ENCODE peak calls at places on chromosomes 7 and 10, in seven cellular contexts. T is neuronal stem cell, A is IMR-90, P is trophoblast cell, S is mesenchymal stem cell, V is H9, I is H1. J is an unnamed sample.
A peak's percentile ranks its signal among the peaks of the same experiment; 100 is the strongest.

GRCh38 chr10:42830237-42830636 is 47.6 kb downstream of the BMS1 start:
- DNase-seq in I (no peak), A (no peak), S (no peak), T (no peak), P (no peak), V (no peak), J (no peak)

GRCh38 chr7:77933394-77933793 is 134.8 kb downstream of the PHTF2 start:
- DNase-seq in S (peak; percentile 70), V (no peak), I (no peak), A (peak; percentile 60), T (no peak), P (peak; percentile 21), J (peak; percentile 6)

GRCh38 chr7:22121702-22122474 is 176.2 kb upstream of the CDCA7L start:
- DNase-seq in I (no peak), V (no peak), S (no peak), P (no peak), T (no peak), A (peak; percentile 33), J (no peak)

GRCh38 chr10:103451091-103451801 is 924 bp downstream of the CALHM2 start:
- DNase-seq in A (no peak), V (no peak), I (no peak), S (no peak), T (no peak), P (peak; percentile 73), J (peak; percentile 34)

GRCh38 chr10:4212111-4212635 is 427.2 kb upstream of the KLF6 start:
- DNase-seq in V (no peak), S (no peak), A (no peak), P (no peak), T (no peak), I (no peak), J (no peak)

GRCh38 chr7:94540428-94540827 is 30.8 kb downstream of the CASD1 start:
- DNase-seq in P (peak; percentile 44), A (peak; percentile 50), V (no peak), S (no peak), T (no peak), I (no peak), J (no peak)

GRCh38 chr7:78363866-78364265 is 565.3 kb downstream of the PHTF2 start:
- DNase-seq in V (no peak), A (no peak), I (no peak), P (no peak), T (no peak), S (no peak), J (no peak)

GRCh38 chr7:44058759-44059218 is 6.6 kb downstream of the PGAM2 start:
- DNase-seq in I (no peak), A (no peak), P (no peak), V (no peak), T (no peak), S (no peak), J (no peak)

GRCh38 chr10:84329986-84330651 is 1.7 kb downstream of the CCSER2 start:
- DNase-seq in V (no peak), P (no peak), I (no peak), S (peak; percentile 52), A (no peak), T (no peak), J (no peak)

GRCh38 chr10:6089334-6090219 is 743 bp downstream of the RBM17 start:
- DNase-seq in T (peak; percentile 26), P (peak; percentile 85), A (no peak), I (peak; percentile 60), V (peak; percentile 44), S (peak; percentile 51), J (peak; percentile 90)

GRCh38 chr7:24158976-24159375 is 125.0 kb upstream of the NPY start:
- DNase-seq in S (no peak), V (no peak), A (no peak), T (no peak), P (no peak), I (no peak), J (no peak)

GRCh38 chr10:66822801-66823200 is 103.0 kb upstream of the LRRTM3 start:
- DNase-seq in I (peak; percentile 50), V (peak; percentile 34), A (no peak), S (no peak), T (peak; percentile 51), P (no peak), J (peak; percentile 12)

GRCh38 chr10:123009105-123009805 is 449 bp downstream of the ACADSB start:
- DNase-seq in P (peak; percentile 4), T (peak; percentile 12), S (peak; percentile 26), V (no peak), I (no peak), A (no peak), J (peak; percentile 47)

GRCh38 chr10:77685494-77685893 is 47.9 kb upstream of the KCNMA1 start:
- DNase-seq in T (no peak), A (no peak), V (no peak), I (no peak), P (no peak), S (no peak), J (no peak)

GRCh38 chr10:44990965-44991364 is 9.8 kb upstream of the ZNF22 start:
- DNase-seq in I (no peak), T (no peak), A (no peak), P (no peak), S (no peak), V (peak; percentile 20), J (no peak)

GRCh38 chr10:95411635-95412034 is 120.8 kb upstream of the PDLIM1 start:
- DNase-seq in I (peak; percentile 58), T (no peak), P (no peak), S (no peak), V (no peak), A (no peak), J (peak; percentile 54)

GRCh38 chr10:95415631-95416031 is 124.8 kb upstream of the PDLIM1 start:
- DNase-seq in P (peak; percentile 47), S (no peak), I (no peak), V (no peak), A (no peak), T (no peak), J (no peak)

GRCh38 chr10:95414844-95415545 is 124.2 kb upstream of the PDLIM1 start:
- DNase-seq in I (no peak), V (no peak), T (no peak), P (no peak), A (no peak), S (no peak), J (no peak)

GRCh38 chr10:95414016-95414830 is 123.4 kb upstream of the PDLIM1 start:
- DNase-seq in I (no peak), T (no peak), S (no peak), V (no peak), P (no peak), A (no peak), J (no peak)

GRCh38 chr10:95413608-95414007 is 122.8 kb upstream of the PDLIM1 start:
- DNase-seq in T (no peak), I (no peak), A (no peak), P (no peak), V (no peak), S (no peak), J (no peak)
- H3K4me1 ChIP-seq in T (peaks cover 32% of the 10 kb centered on the region), I (peaks cover 9% of the 10 kb centered on the region), A (no peaks in the 10 kb centered on the region), P (no peaks in the 10 kb centered on the region), V (peaks cover 10% of the 10 kb centered on the region), S (no peaks in the 10 kb centered on the region), J (no peaks in the 10 kb centered on the region)

GRCh38 chr7:260441-261281 is 29.3 kb upstream of the FOXL3 start:
- DNase-seq in S (no peak), A (no peak), V (no peak), I (no peak), T (no peak), P (no peak), J (no peak)
- H3K4me2 ChIP-seq in S (no peak overlapping the region), A (no peak overlapping the region), V (no peak overlapping the region), I (no peak overlapping the region), T (no peak overlapping the region), P (no peak overlapping the region), J (no peak overlapping the region)

GRCh38 chr7:29102554-29103151 is 43.7 kb downstream of the CPVL start:
- DNase-seq in T (no peak), S (peak; percentile 69), V (peak; percentile 81), A (peak; percentile 47), I (peak; percentile 80), P (peak; percentile 85), J (peak; percentile 83)
- H2BK5ac ChIP-seq in T (no peak overlapping the region), S (no peak overlapping the region), V (no peak overlapping the region), A (no peak overlapping the region), I (no peak overlapping the region), P (no peak overlapping the region), J (no peak overlapping the region)

GRCh38 chr7:129008645-129009414 is 46.1 kb downstream of the TNPO3 start:
- DNase-seq in I (no peak), V (no peak), T (no peak), S (no peak), A (no peak), P (no peak), J (no peak)

GRCh38 chr7:129013048-129013721 is 41.7 kb downstream of the TNPO3 start:
- DNase-seq in I (no peak), A (no peak), T (no peak), S (no peak), V (no peak), P (no peak), J (no peak)

GRCh38 chr7:129012641-129013040 is 42.3 kb downstream of the TNPO3 start:
- DNase-seq in I (no peak), T (no peak), S (no peak), A (no peak), P (no peak), V (no peak), J (no peak)

GRCh38 chr7:129009437-129009836 is 45.5 kb downstream of the TNPO3 start:
- DNase-seq in S (no peak), T (no peak), V (no peak), P (no peak), I (no peak), A (no peak), J (no peak)

GRCh38 chr7:129010075-129010474 is 44.8 kb downstream of the TNPO3 start:
- DNase-seq in I (no peak), T (no peak), S (no peak), A (no peak), P (no peak), V (no peak), J (no peak)
- H3K4me1 ChIP-seq in I (no peaks in the 10 kb centered on the region), T (no peaks in the 10 kb centered on the region), S (peaks cover 2% of the 10 kb centered on the region), A (no peaks in the 10 kb centered on the region), P (no peaks in the 10 kb centered on the region), V (no peaks in the 10 kb centered on the region), J (no peaks in the 10 kb centered on the region)

GRCh38 chr10:113444766-113445365 is 108.0 kb upstream of the HABP2 start:
- DNase-seq in A (no peak), I (no peak), T (no peak), P (no peak), V (peak; percentile 9), S (no peak), J (no peak)

GRCh38 chr10:113447278-113447677 is 105.6 kb upstream of the HABP2 start:
- DNase-seq in T (no peak), P (no peak), S (no peak), V (peak; percentile 2), A (no peak), I (no peak), J (no peak)

GRCh38 chr10:113446739-113447138 is 106.1 kb upstream of the HABP2 start:
- DNase-seq in V (no peak), S (no peak), A (no peak), P (no peak), T (no peak), I (no peak), J (no peak)

GRCh38 chr10:113442340-113442739 is 110.5 kb upstream of the HABP2 start:
- DNase-seq in T (no peak), I (no peak), P (no peak), S (no peak), V (no peak), A (no peak), J (no peak)

DNA sequence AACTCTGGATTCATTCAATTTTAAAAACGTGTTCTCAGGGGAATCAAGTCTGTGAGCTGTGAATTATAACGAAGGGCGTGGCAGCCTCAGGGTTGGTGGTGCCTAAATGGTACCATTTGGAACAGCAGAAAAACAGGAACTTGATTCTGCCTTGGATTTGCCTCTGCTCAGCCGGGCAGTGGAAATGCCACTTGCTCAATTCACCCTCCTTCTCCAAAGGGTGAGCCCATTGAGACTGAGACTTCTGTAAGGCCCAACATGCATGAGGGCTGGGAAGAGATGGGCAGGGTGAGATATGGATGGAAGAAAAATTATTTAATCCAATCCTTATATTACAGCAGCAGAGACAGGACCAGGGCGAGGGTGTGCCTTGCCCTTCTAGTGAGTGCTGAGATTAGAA is 107.1 kb upstream of the HABP2 start:
- DNase-seq in I (no peak), T (no peak), V (peak; percentile 0), P (no peak), A (no peak), S (no peak), J (no peak)
- H3K4me2 ChIP-seq in I (no peak overlapping the region), T (no peak overlapping the region), V (no peak overlapping the region), P (no peak overlapping the region), A (no peak overlapping the region), S (no peak overlapping the region), J (no peak overlapping the region)